ENCODE peak calls at places on chromosomes 5 and 9, in six cellular contexts. F is AG04449, W is heart right ventricle, K is neural crest cell, M is ovary, Q is fibroblast of pulmonary artery. G is an unnamed sample.

GRCh38 chr5:175895701-175896102 is 24.3 kb downstream of the CPLX2 start:
- DNase-seq in F (no peak), W (peak), K (no peak), M (no peak), Q (no peak), G (no peak)

GRCh38 chr5:73947876-73948275 is 321.9 kb downstream of the ARHGEF28 start:
- DNase-seq in F (no peak), W (no peak), K (no peak), M (no peak), Q (no peak), G (no peak)

GRCh38 chr5:8908055-8908683 is 637.7 kb downstream of the SEMA5A start:
- DNase-seq in F (no peak), W (no peak), K (peak), M (no peak), Q (peak), G (peak)

GRCh38 chr5:89315194-89315593 is 432.2 kb upstream of the MEF2C start:
- DNase-seq in F (no peak), W (no peak), K (no peak), M (peak), Q (peak), G (no peak)

GRCh38 chr9:14768561-14769234 is 46.2 kb upstream of the CER1 start:
- DNase-seq in F (no peak), W (no peak), K (peak), M (no peak), Q (peak), G (peak)

GRCh38 chr5:61440596-61440995 is 108.5 kb downstream of the ZSWIM6 start:
- DNase-seq in F (no peak), W (no peak), K (no peak), M (no peak), Q (no peak), G (no peak)

GRCh38 chr5:151093476-151093889 is 12.6 kb upstream of the TNIP1 start:
- DNase-seq in F (peak), W (no peak), K (no peak), M (no peak), Q (peak), G (no peak)

GRCh38 chr5:32639943-32640342 is 54.6 kb downstream of the SUB1 start:
- DNase-seq in F (no peak), W (no peak), K (no peak), M (no peak), Q (no peak), G (no peak)

GRCh38 chr5:76617675-76618074 is 5.5 kb downstream of the F2RL2 start:
- DNase-seq in F (peak), W (no peak), K (no peak), M (no peak), Q (peak), G (no peak)

GRCh38 chr5:89967806-89968444 is 441.6 kb downstream of the CETN3 start:
- DNase-seq in F (no peak), W (no peak), K (no peak), M (no peak), Q (peak), G (no peak)

GRCh38 chr5:118611332-118611945 is 376.9 kb downstream of the DTWD2 start:
- DNase-seq in F (no peak), W (no peak), K (no peak), M (no peak), Q (peak), G (peak)

GRCh38 chr5:17114715-17115599 is 102.5 kb upstream of the BASP1 start:
- DNase-seq in F (no peak), W (no peak), K (no peak), M (no peak), Q (no peak), G (peak)

GRCh38 chr5:41519801-41520200 is 9.4 kb upstream of the PLCXD3 start:
- DNase-seq in F (no peak), W (no peak), K (no peak), M (no peak), Q (peak), G (no peak)

GRCh38 chr5:74945561-74946165 is 79.5 kb upstream of the FAM169A start:
- DNase-seq in F (no peak), W (no peak), K (no peak), M (no peak), Q (no peak), G (no peak)

GRCh38 chr9:113589890-113590289 is 126.4 kb downstream of the RGS3 start:
- DNase-seq in F (no peak), W (no peak), K (no peak), M (no peak), Q (peak), G (no peak)

GRCh38 chr5:24644757-24645156 is at the start of gene CDH10:
- DNase-seq in F (no peak), W (no peak), K (peak), M (no peak), Q (peak), G (peak)

GRCh38 chr9:63859475-63860215 is 1425.4 kb downstream of the FOXD4L5 start:
- DNase-seq in F (no peak), W (peak), K (no peak), M (peak), Q (peak), G (no peak)

GRCh38 chr5:147234098-147234824 is 565 bp upstream of the STK32A start:
- DNase-seq in F (no peak), W (no peak), K (no peak), M (no peak), Q (no peak), G (no peak)

GRCh38 chr5:147240266-147240985 is 5.6 kb downstream of the STK32A start:
- DNase-seq in F (no peak), W (no peak), K (no peak), M (no peak), Q (no peak), G (no peak)

DNA sequence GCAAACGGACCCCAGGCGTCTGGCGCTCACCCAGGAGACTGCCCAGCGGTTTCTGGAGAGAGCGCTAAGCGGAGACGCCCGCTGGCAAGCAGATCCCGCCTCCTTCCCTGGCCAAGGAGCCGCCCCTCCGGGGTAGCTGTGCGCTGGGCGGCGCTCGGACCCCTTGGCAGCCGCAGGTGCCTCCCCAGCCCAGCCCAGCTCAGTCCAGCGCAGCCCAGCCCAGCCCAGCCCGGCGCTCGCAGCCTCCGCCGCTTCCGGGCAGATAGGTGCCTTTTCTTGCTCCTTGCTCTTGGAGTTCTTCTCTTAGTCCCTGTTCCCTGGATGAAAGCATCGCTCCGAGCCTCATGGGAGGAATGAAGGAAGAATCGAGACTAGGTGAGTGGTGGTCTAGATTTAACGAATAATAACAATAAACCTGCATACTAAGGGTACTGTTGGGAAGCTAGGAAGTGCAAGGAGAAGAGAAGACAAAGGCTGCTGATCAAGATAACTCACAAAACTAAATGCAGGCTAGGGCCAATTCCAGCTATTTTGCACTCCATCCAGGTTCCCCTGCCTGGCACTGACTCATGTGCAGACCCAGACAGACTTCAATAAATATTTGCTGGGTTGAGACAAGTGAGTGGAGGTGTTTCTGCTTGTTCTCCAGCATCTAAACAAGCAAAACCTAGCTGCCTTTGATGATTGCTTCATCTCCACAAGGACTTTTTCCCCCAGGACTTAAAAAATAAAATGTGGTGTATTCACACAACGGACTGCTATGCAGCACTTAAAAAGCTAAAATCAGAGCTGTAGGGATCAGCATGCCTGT is at the start of gene STK32A:
- DNase-seq in F (no peak), W (no peak), K (peak), M (peak), Q (peak), G (peak)
- TF ChIP-seq CTCF in F (no peak), W (no peak), K (no peak), M (no peak), Q (no peak), G (no peak)

GRCh38 chr9:130220351-130220750 is 45.2 kb upstream of the HMCN2 start:
- DNase-seq in F (no peak), W (no peak), K (no peak), M (peak), Q (peak), G (peak)
- TF ChIP-seq CTCF in F (peak), W (no peak), K (peak), M (peak), Q (peak), G (peak)

GRCh38 chr5:77986261-77986660 is 210.1 kb upstream of the TBCA start:
- DNase-seq in F (no peak), W (no peak), K (no peak), M (no peak), Q (no peak), G (no peak)

GRCh38 chr5:77985247-77985646 is 209.1 kb upstream of the TBCA start:
- DNase-seq in F (no peak), W (no peak), K (no peak), M (no peak), Q (no peak), G (no peak)

GRCh38 chr5:77984587-77984986 is 208.4 kb upstream of the TBCA start:
- DNase-seq in F (no peak), W (no peak), K (no peak), M (no peak), Q (no peak), G (peak)

GRCh38 chr5:77987331-77987730 is 211.2 kb upstream of the TBCA start:
- DNase-seq in F (no peak), W (no peak), K (no peak), M (no peak), Q (no peak), G (no peak)

GRCh38 chr5:77981820-77982219 is 205.7 kb upstream of the TBCA start:
- DNase-seq in F (no peak), W (no peak), K (no peak), M (no peak), Q (no peak), G (no peak)
- TF ChIP-seq CTCF in F (no peak), W (no peak), K (no peak), M (no peak), Q (no peak), G (no peak)

DNA sequence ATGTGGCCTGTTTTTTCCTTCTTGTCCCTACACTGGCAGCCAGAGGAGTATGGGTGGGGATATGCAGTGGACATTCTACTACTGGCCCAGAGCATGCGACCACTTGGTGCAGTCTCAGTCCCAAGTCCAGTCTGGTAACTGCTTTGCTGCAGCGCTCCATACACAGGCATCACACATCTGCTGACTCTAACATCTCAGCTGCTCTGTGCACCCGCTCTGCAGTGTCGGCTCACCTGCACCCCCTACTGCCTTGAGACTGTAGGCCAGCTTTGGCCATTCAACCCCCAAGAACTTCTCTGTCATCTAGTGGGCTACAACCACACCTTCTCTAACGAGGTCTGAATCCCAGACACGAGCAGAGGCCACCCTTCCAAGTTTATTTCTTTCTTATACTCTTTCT is 46.4 kb upstream of the SLCO6A1 start:
- DNase-seq in F (no peak), W (no peak), K (no peak), M (no peak), Q (peak), G (peak)
- TF ChIP-seq CTCF in F (peak), W (no peak), K (peak), M (no peak), Q (peak), G (peak)

DNA sequence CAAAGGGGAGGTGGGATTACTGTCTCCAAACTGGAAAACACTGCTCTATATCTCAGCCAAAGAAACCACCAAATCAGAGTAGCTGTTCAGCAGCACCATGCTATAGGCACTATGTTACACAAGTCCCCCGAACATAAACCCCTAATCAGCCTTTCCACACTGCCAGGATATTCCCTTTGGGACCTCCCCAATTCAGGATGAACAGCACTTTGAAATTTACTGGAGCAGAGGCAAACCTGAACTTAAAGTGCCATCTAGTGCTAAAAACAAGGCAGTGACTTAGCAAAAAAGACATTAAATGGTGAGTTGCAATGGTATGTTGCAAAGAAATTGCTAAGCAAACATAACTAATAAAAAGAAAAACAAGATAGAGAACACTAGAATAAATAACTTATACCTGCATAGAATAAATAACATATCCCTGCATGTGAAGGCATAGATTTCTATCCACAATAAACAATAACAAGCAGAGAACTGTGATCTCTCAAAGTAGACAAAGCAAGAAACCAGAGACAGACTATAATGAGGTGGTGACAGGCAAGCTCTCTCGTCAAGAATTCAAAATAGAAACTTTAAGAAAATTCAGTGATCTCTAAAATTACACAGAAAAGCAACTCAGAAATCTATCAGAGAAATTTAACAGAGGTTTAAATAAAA is 584.4 kb upstream of the ACO1 start:
- DNase-seq in F (no peak), W (no peak), K (no peak), M (no peak), Q (peak), G (peak)
- TF ChIP-seq CTCF in F (no peak), W (peak), K (peak), M (no peak), Q (peak), G (peak)

GRCh38 chr5:149372041-149372805 is 6.9 kb downstream of the IL17B start:
- DNase-seq in F (no peak), W (no peak), K (no peak), M (no peak), Q (no peak), G (no peak)

GRCh38 chr5:149374303-149374702 is 4.8 kb downstream of the IL17B start:
- DNase-seq in F (no peak), W (no peak), K (no peak), M (no peak), Q (no peak), G (no peak)

GRCh38 chr5:149372932-149373331 is 6.2 kb downstream of the IL17B start:
- DNase-seq in F (no peak), W (no peak), K (no peak), M (no peak), Q (no peak), G (no peak)

GRCh38 chr5:149370878-149371277 is 8.2 kb downstream of the IL17B start:
- DNase-seq in F (no peak), W (no peak), K (no peak), M (no peak), Q (no peak), G (no peak)

DNA sequence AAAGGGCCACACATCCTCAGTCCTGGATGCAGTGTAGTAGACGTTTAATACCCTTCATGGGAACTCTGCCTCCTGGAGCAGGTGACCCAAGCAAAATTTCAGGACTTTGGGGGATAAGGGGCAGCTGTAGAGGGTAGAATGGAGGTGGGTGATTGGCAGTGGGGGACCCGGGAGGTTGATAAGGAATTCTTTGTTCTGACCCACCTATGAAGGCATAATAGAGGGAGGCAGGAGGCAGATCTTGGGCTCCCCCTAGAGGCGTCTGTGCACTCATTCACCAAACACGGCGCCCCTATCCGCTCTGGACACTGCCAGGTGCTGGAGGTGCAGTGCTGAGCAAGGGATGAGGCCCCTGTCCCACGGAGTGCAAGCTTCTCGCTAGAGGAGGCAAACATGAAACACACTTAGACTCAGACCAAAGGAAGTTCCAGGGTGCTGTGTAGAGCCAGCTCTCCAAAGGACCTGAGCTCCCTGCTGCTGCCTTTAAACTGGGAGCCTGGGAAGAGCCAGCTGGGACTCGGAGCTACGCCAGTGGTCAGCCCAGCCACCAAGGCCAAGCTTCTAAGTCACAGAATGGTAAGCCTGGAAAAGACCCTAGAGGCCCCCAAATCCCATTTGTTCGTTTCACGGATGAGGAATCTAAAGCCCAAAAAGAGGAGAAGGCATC is 7.7 kb downstream of the IL17B start:
- DNase-seq in F (no peak), W (peak), K (peak), M (no peak), Q (peak), G (peak)
- TF ChIP-seq CTCF in F (peak), W (peak), K (peak), M (peak), Q (peak), G (peak)

DNA sequence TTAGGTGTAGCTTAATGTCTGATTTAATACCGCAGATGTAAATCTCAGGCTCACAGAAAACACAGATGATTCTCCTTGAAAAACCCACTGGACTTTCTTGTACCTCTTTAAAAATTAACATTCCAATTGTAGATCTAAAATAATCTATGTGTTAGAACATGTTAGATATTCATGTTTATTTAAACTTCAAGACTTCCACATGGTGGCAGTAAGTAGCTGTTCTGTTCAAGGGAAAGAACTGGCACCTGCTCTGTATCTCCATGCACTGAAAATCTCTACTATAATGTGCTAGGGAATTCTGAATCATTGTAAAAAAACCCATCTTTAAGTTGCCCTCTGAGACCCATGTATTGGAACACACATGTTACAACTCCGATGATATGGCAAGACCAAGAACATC is 366.9 kb downstream of the DMRTA1 start:
- DNase-seq in F (no peak), W (no peak), K (no peak), M (no peak), Q (peak), G (no peak)
- TF ChIP-seq CTCF in F (no peak), W (no peak), K (peak), M (no peak), Q (no peak), G (peak)